ENCODE peak calls at places on chromosomes 5 and 9, in five cellular contexts. E, S, Z, K and T are unnamed samples.

GRCh38 chr9:130549093-130549735 is 30.2 kb upstream of the FUBP3 start:
- DNase-seq in S (no peak), E (no peak), K (peak), Z (no peak), T (no peak)

GRCh38 chr9:7799234-7799933 is at the start of gene DMAC1:
- DNase-seq in K (peak), S (peak), E (peak), Z (peak), T (peak)

GRCh38 chr9:76901801-76902200 is 4.1 kb downstream of the PRUNE2 start:
- DNase-seq in E (peak), S (no peak), Z (no peak), K (no peak), T (peak)

GRCh38 chr9:134455537-134455936 is 129.3 kb downstream of the RXRA start:
- DNase-seq in E (no peak), Z (no peak), K (no peak), S (no peak), T (no peak)

GRCh38 chr5:61966991-61967390 is 339.0 kb upstream of the KIF2A start:
- DNase-seq in Z (no peak), K (no peak), E (no peak), S (no peak), T (no peak)

GRCh38 chr5:139982157-139982974 is 60.7 kb downstream of the NRG2 start:
- DNase-seq in E (no peak), Z (no peak), S (peak), K (no peak), T (peak)

GRCh38 chr5:72057816-72058215 is 49.5 kb upstream of the MAP1B start:
- DNase-seq in K (no peak), E (no peak), S (no peak), Z (no peak), T (no peak)

GRCh38 chr5:54867310-54867944 is 118.0 kb downstream of the ESM1 start:
- DNase-seq in Z (no peak), E (peak), S (no peak), K (peak), T (peak)

GRCh38 chr9:114330636-114331035 is 967 bp downstream of the ORM2 start:
- DNase-seq in Z (no peak), E (no peak), K (no peak), S (no peak), T (no peak)

GRCh38 chr5:108084105-108084504 is 297.8 kb downstream of the FBXL17 start:
- DNase-seq in S (no peak), E (no peak), Z (no peak), K (no peak), T (no peak)

GRCh38 chr9:128124873-128125574 is 2.5 kb downstream of the PTGES2 start:
- DNase-seq in E (no peak), K (peak), Z (peak), S (peak), T (peak)

GRCh38 chr5:175438234-175438857 is 5.6 kb downstream of the DRD1 start:
- DNase-seq in Z (no peak), S (no peak), K (no peak), E (no peak), T (no peak)

GRCh38 chr9:121272401-121272948 is 4.5 kb downstream of the GSN start:
- DNase-seq in S (no peak), K (no peak), Z (no peak), E (no peak), T (no peak)

GRCh38 chr9:134317431-134318414 is 8.5 kb upstream of the RXRA start:
- DNase-seq in E (no peak), Z (no peak), K (no peak), S (no peak), T (no peak)

GRCh38 chr9:38278457-38278856 is 114.0 kb upstream of the ALDH1B1 start:
- DNase-seq in K (no peak), S (no peak), Z (no peak), E (peak), T (no peak)

GRCh38 chr5:118980438-118980837 is 7.9 kb downstream of the DTWD2 start:
- DNase-seq in E (no peak), S (no peak), Z (no peak), K (no peak), T (no peak)

GRCh38 chr9:136511670-136512592 is 29.1 kb upstream of the SEC16A start:
- DNase-seq in K (no peak), Z (no peak), S (peak), E (no peak), T (no peak)

GRCh38 chr9:12775373-12775962 is 648 bp downstream of the LURAP1L start:
- DNase-seq in S (peak), E (peak), Z (no peak), K (no peak), T (peak)

GRCh38 chr5:57304931-57305330 is 131.1 kb downstream of the GPBP1 start:
- DNase-seq in Z (no peak), E (no peak), S (no peak), K (no peak), T (no peak)

GRCh38 chr9:73153793-73154227 is 2.1 kb downstream of the ANXA1 start:
- DNase-seq in K (no peak), S (no peak), E (no peak), Z (no peak), T (no peak)

GRCh38 chr5:158414780-158415179 is 555.8 kb upstream of the CLINT1 start:
- DNase-seq in S (no peak), Z (no peak), E (no peak), K (no peak), T (no peak)

GRCh38 chr9:136572596-136573313 is 26.9 kb upstream of the NOTCH1 start:
- DNase-seq in K (no peak), E (no peak), Z (no peak), S (no peak), T (no peak)

GRCh38 chr5:36152324-36153298 is 700 bp downstream of the SKP2 start:
- DNase-seq in S (no peak), E (peak), Z (no peak), K (no peak), T (peak)

GRCh38 chr5:191036-191948 is at the start of gene LRRC14B:
- DNase-seq in K (no peak), E (no peak), S (peak), Z (peak), T (no peak)

GRCh38 chr5:35183243-35183955 is 46.9 kb downstream of the PRLR start:
- DNase-seq in Z (no peak), K (peak), S (peak), E (no peak), T (no peak)

GRCh38 chr9:34591911-34592866 is 2.7 kb upstream of the CNTFR start:
- DNase-seq in E (no peak), K (no peak), Z (no peak), S (no peak), T (no peak)

GRCh38 chr9:77533678-77534077 is 114.4 kb downstream of the GNA14 start:
- DNase-seq in K (no peak), E (no peak), S (no peak), Z (no peak), T (no peak)